ENCODE peak calls at places on chromosomes 5 and 9, in ten cellular contexts. C is transverse colon, I is sigmoid colon, J is ovary, U is tibial nerve, L is A549, Y is stomach, A is H1, F is HepG2, D is esophagus muscularis mucosa. V is an unnamed sample.

GRCh38 chr5:56588636-56589485 is 226.5 kb upstream of the MAP3K1 start:
- DNase-seq in F (no peak), J (peak), Y (peak), C (peak), A (peak), U (peak), I (peak), L (no peak), D (no peak), V (peak)

GRCh38 chr9:118652935-118653334 is 716.3 kb downstream of the BRINP1 start:
- DNase-seq in U (no peak), I (no peak), D (no peak), F (no peak), L (no peak), J (no peak), Y (no peak), A (no peak), C (no peak), V (no peak)

GRCh38 chr5:57488308-57488955 is 5.8 kb upstream of the ACTBL2 start:
- DNase-seq in I (no peak), C (no peak), Y (no peak), D (no peak), U (no peak), L (no peak), J (no peak), A (no peak), F (no peak), V (no peak)

GRCh38 chr9:126613656-126614055 is at the start of gene LMX1B:
- DNase-seq in Y (no peak), A (peak), F (no peak), I (no peak), L (peak), C (peak), U (no peak), J (no peak), D (no peak), V (no peak)

GRCh38 chr9:35027871-35028270 is 38.3 kb downstream of the DNAJB5 start:
- DNase-seq in F (no peak), D (no peak), I (no peak), L (no peak), A (no peak), J (no peak), U (no peak), C (no peak), Y (no peak), V (no peak)

GRCh38 chr5:107532182-107532878 is 138.4 kb downstream of the EFNA5 start:
- DNase-seq in U (no peak), I (no peak), J (no peak), A (no peak), C (no peak), D (peak), L (no peak), Y (no peak), F (no peak), V (no peak)

GRCh38 chr5:57435701-57436134 is 46.9 kb downstream of the ACTBL2 start:
- DNase-seq in J (no peak), C (no peak), Y (peak), F (peak), D (peak), A (no peak), I (no peak), L (peak), U (no peak), V (no peak)

GRCh38 chr9:71812385-71812784 is 44.1 kb upstream of the CEMIP2 start:
- DNase-seq in F (no peak), J (no peak), I (no peak), D (no peak), C (no peak), L (no peak), U (no peak), A (no peak), Y (no peak), V (no peak)

GRCh38 chr5:51465165-51465564 is 81.9 kb downstream of the ISL1 start:
- DNase-seq in A (no peak), F (no peak), U (no peak), D (no peak), L (no peak), Y (peak), J (no peak), C (no peak), I (no peak), V (no peak)

GRCh38 chr9:94851467-94851866 is 125.0 kb downstream of the AOPEP start:
- DNase-seq in A (peak), J (no peak), F (no peak), U (no peak), Y (no peak), L (no peak), I (no peak), D (no peak), C (no peak), V (no peak)

GRCh38 chr5:138180183-138180782 is 1.4 kb downstream of the KIF20A start:
- DNase-seq in C (no peak), F (peak), Y (no peak), D (no peak), J (no peak), I (no peak), A (no peak), U (no peak), L (peak), V (no peak)

DNA sequence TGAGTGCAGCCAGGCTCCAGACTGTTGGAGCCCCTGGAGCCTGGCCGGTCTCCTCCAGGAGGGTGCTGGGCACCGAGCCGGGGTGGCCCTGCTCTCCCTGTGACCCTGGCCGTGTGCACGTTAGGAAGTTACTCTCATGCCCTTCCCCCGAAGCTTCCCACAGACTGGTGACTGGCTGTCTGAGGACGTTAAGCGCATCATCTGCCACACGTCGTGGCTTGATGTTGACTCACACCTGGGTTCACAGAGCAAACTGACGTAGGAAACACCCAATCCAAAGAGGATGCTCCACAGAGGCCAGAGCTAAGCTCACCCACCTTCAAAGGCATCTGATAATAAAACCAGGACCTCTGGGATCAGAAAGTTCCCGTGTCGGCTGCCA is 152.9 kb upstream of the PHYKPL start:
- DNase-seq in I (peak), A (no peak), Y (no peak), L (no peak), U (no peak), F (no peak), C (no peak), D (no peak), J (peak), V (peak)
- TF ChIP-seq EP300 in I (no peak), A (no peak), Y (no peak), L (no peak), U (no peak), F (no peak), C (no peak), D (no peak), J (no peak), V (no peak)

GRCh38 chr9:6645153-6646027 is at the start of gene GLDC:
- DNase-seq in C (peak), J (peak), F (peak), A (peak), L (peak), D (no peak), U (no peak), I (no peak), Y (peak), V (peak)
- TF ChIP-seq POLR2A in C (no peak), J (no peak), F (peak), A (peak), L (peak), D (no peak), U (no peak), I (no peak), Y (no peak), V (no peak)

DNA sequence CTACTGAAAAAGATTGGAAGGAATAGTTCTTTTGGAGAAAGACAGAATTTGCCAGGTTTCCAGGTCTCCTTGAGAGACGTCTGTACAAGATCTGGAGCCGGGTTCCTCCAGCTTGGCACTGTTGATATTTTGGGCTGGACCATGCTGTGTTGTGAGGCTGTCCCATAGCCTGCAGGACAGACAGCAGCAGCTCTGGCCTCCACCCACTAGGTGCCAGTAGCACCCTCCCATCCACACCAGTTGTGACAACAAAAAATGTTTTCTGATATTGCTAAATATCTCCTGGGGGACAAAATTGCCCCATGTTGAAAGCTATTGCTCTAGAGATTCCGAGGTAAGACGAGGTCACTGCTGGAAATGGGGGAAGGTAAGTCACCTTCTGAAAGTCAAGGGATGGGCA is 287.7 kb upstream of the DAP start:
- DNase-seq in J (no peak), U (no peak), F (no peak), A (no peak), Y (no peak), D (peak), C (no peak), I (no peak), L (no peak), V (no peak)
- TF ChIP-seq EP300 in J (no peak), U (no peak), F (no peak), A (no peak), Y (no peak), D (no peak), C (no peak), I (no peak), L (no peak), V (no peak)

GRCh38 chr5:140265845-140266244 is 37.1 kb downstream of the PFDN1 start:
- DNase-seq in A (no peak), C (no peak), J (no peak), I (no peak), D (no peak), U (no peak), Y (no peak), L (no peak), F (no peak), V (no peak)

GRCh38 chr5:140267201-140267540 is 35.7 kb downstream of the PFDN1 start:
- DNase-seq in A (no peak), D (no peak), C (no peak), I (no peak), J (no peak), Y (no peak), U (no peak), F (no peak), L (no peak), V (no peak)

GRCh38 chr5:140270008-140270407 is 32.9 kb downstream of the PFDN1 start:
- DNase-seq in F (no peak), C (no peak), D (no peak), A (no peak), U (no peak), J (no peak), Y (no peak), L (no peak), I (no peak), V (no peak)

GRCh38 chr5:140266471-140267200 is 36.3 kb downstream of the PFDN1 start:
- DNase-seq in L (no peak), A (no peak), I (no peak), U (no peak), J (no peak), D (peak), Y (no peak), F (no peak), C (no peak), V (no peak)

GRCh38 chr5:140267559-140268018 is 35.3 kb downstream of the PFDN1 start:
- DNase-seq in J (no peak), A (no peak), Y (no peak), D (no peak), C (no peak), I (no peak), L (no peak), F (no peak), U (no peak), V (no peak)
- TF ChIP-seq POLR2A in J (no peak), A (no peak), Y (no peak), D (no peak), C (no peak), I (no peak), L (no peak), F (no peak), U (no peak), V (no peak)

GRCh38 chr9:15306068-15306756 is 804 bp downstream of the TTC39B start:
- DNase-seq in L (no peak), Y (peak), I (peak), U (peak), F (peak), J (peak), C (peak), A (peak), D (peak), V (peak)
- TF ChIP-seq EP300 in L (no peak), Y (no peak), I (no peak), U (no peak), F (no peak), J (no peak), C (no peak), A (no peak), D (no peak), V (no peak)

GRCh38 chr9:135075234-135076142 is 12.0 kb upstream of the OLFM1 start:
- DNase-seq in J (peak), L (no peak), A (peak), C (peak), U (peak), D (no peak), I (peak), Y (peak), F (no peak), V (no peak)
- TF ChIP-seq POLR2A in J (no peak), L (no peak), A (no peak), C (no peak), U (no peak), D (no peak), I (no peak), Y (no peak), F (no peak), V (peak)

GRCh38 chr5:168611163-168611562 is 32.0 kb upstream of the PANK3 start:
- DNase-seq in C (no peak), L (no peak), A (no peak), I (no peak), J (no peak), Y (no peak), D (no peak), U (no peak), F (no peak), V (no peak)
- TF ChIP-seq EP300 in C (no peak), L (no peak), A (no peak), I (no peak), J (no peak), Y (no peak), D (no peak), U (no peak), F (no peak), V (no peak)

GRCh38 chr9:2620876-2621677 is 510 bp upstream of the VLDLR start:
- DNase-seq in C (peak), L (peak), A (peak), I (peak), U (no peak), J (peak), F (peak), D (peak), Y (peak), V (peak)
- TF ChIP-seq POLR2A in C (no peak), L (peak), A (no peak), I (no peak), U (no peak), J (peak), F (no peak), D (peak), Y (no peak), V (no peak)

GRCh38 chr5:136123236-136123768 is 9.3 kb upstream of the SMAD5 start:
- DNase-seq in C (peak), F (peak), J (no peak), A (no peak), U (no peak), D (no peak), I (no peak), Y (no peak), L (peak), V (no peak)
- TF ChIP-seq EP300 in C (no peak), F (no peak), J (no peak), A (no peak), U (no peak), D (no peak), I (no peak), Y (no peak), L (no peak), V (no peak)

GRCh38 chr9:83956288-83957028 is 23.6 kb downstream of the HNRNPK start:
- DNase-seq in J (peak), U (peak), C (peak), I (peak), L (peak), D (peak), Y (peak), A (no peak), F (peak), V (peak)
- TF ChIP-seq POLR2A in J (no peak), U (no peak), C (peak), I (no peak), L (peak), D (no peak), Y (no peak), A (no peak), F (peak), V (peak)

V was measured in suprapubic skin.